ENCODE peak calls at places on chromosomes 11 and 22, in six cellular contexts. B, F, X, S, Q and N are unnamed samples.

GRCh38 chr11:58301576-58301975 is 33.5 kb upstream of the OR10W1 start:
- DNase-seq in B (no peak), F (no peak), X (no peak), S (no peak), Q (no peak), N (no peak)

GRCh38 chr11:69560141-69560790 is 78.8 kb downstream of the LINC01488 start:
- DNase-seq in B (no peak), F (no peak), X (no peak), S (no peak), Q (no peak), N (no peak)

GRCh38 chr22:22348127-22348814 is 103.7 kb downstream of the VPREB1 start:
- DNase-seq in B (peak), F (no peak), X (peak), S (no peak), Q (no peak), N (no peak)

GRCh38 chr11:6284250-6284649 is 24.6 kb downstream of the CCKBR start:
- DNase-seq in B (no peak), F (no peak), X (no peak), S (no peak), Q (no peak), N (no peak)

GRCh38 chr11:67272327-67273259 is 6.3 kb downstream of the GRK2 start:
- DNase-seq in B (no peak), F (no peak), X (peak), S (no peak), Q (no peak), N (peak)

GRCh38 chr22:19607198-19608113 is 83.2 kb upstream of the CLDN5 start:
- DNase-seq in B (no peak), F (peak), X (no peak), S (peak), Q (peak), N (no peak)

GRCh38 chr11:12769834-12770345 is 95.7 kb downstream of the TEAD1 start:
- DNase-seq in B (no peak), F (no peak), X (no peak), S (peak), Q (no peak), N (no peak)

GRCh38 chr22:23062616-23063538 is 7.4 kb upstream of the GNAZ start:
- DNase-seq in B (no peak), F (no peak), X (no peak), S (no peak), Q (no peak), N (peak)

GRCh38 chr11:118212781-118213565 is 11.8 kb downstream of the JAML start:
- DNase-seq in B (no peak), F (no peak), X (no peak), S (no peak), Q (no peak), N (no peak)

GRCh38 chr11:60959445-60959844 is 7.5 kb upstream of the SLC15A3 start:
- DNase-seq in B (no peak), F (no peak), X (no peak), S (no peak), Q (no peak), N (no peak)

GRCh38 chr11:43130616-43131015 is 181.2 kb upstream of the API5 start:
- DNase-seq in B (no peak), F (no peak), X (peak), S (no peak), Q (peak), N (no peak)

GRCh38 chr22:38080847-38081635 is 2.9 kb downstream of the SLC16A8 start:
- DNase-seq in B (no peak), F (no peak), X (no peak), S (peak), Q (peak), N (no peak)

GRCh38 chr11:72263363-72263762 is 19.4 kb upstream of the PHOX2A start:
- DNase-seq in B (no peak), F (no peak), X (peak), S (peak), Q (no peak), N (no peak)

GRCh38 chr11:122398167-122398566 is 257.4 kb upstream of the UBASH3B start:
- DNase-seq in B (no peak), F (no peak), X (peak), S (peak), Q (no peak), N (no peak)

GRCh38 chr11:61532136-61533038 is 23.8 kb downstream of the LRRC10B start:
- DNase-seq in B (peak), F (peak), X (peak), S (peak), Q (peak), N (peak)

GRCh38 chr11:96167233-96167632 is 175.8 kb downstream of the MAML2 start:
- DNase-seq in B (no peak), F (no peak), X (no peak), S (no peak), Q (no peak), N (no peak)

GRCh38 chr11:96228472-96228871 is 114.5 kb downstream of the MAML2 start:
- DNase-seq in B (no peak), F (peak), X (no peak), S (peak), Q (peak), N (no peak)

GRCh38 chr22:38700789-38701628 is at the start of gene JOSD1:
- DNase-seq in B (peak), F (peak), X (peak), S (peak), Q (peak), N (peak)

GRCh38 chr22:50009765-50010675 is 2.5 kb downstream of the IL17REL start:
- DNase-seq in B (no peak), F (no peak), X (no peak), S (no peak), Q (no peak), N (peak)

GRCh38 chr11:25758145-25758661 is 573.7 kb upstream of the ANO3 start:
- DNase-seq in B (no peak), F (no peak), X (no peak), S (no peak), Q (no peak), N (no peak)

GRCh38 chr22:29702931-29703594 is 16.7 kb upstream of the CABP7 start:
- DNase-seq in B (no peak), F (no peak), X (peak), S (no peak), Q (no peak), N (no peak)

GRCh38 chr22:20131856-20132685 is 467 bp downstream of the ZDHHC8 start:
- DNase-seq in B (no peak), F (peak), X (no peak), S (peak), Q (peak), N (no peak)

GRCh38 chr11:57568330-57568766 is 876 bp upstream of the UBE2L6 start:
- DNase-seq in B (peak), F (no peak), X (peak), S (peak), Q (peak), N (no peak)

GRCh38 chr11:26734706-26735105 is 12.8 kb upstream of the SLC5A12 start:
- DNase-seq in B (no peak), F (no peak), X (no peak), S (no peak), Q (no peak), N (no peak)

GRCh38 chr22:24423519-24424000 is 3.8 kb upstream of the ADORA2A start:
- DNase-seq in B (peak), F (peak), X (peak), S (peak), Q (peak), N (peak)

GRCh38 chr11:11579012-11579755 is 42.6 kb downstream of the GALNT18 start:
- DNase-seq in B (no peak), F (no peak), X (no peak), S (no peak), Q (no peak), N (no peak)

GRCh38 chr11:78725200-78725599 is 150.5 kb upstream of the NARS2 start:
- DNase-seq in B (no peak), F (no peak), X (no peak), S (no peak), Q (no peak), N (no peak)

GRCh38 chr11:134478176-134478575 is 66.1 kb upstream of the B3GAT1 start:
- DNase-seq in B (no peak), F (no peak), X (no peak), S (no peak), Q (no peak), N (no peak)

GRCh38 chr22:23673826-23674690 is 16.8 kb upstream of the RGL4 start:
- DNase-seq in B (no peak), F (no peak), X (no peak), S (no peak), Q (no peak), N (no peak)

GRCh38 chr22:42317691-42318547 is 47.5 kb upstream of the TCF20 start:
- DNase-seq in B (no peak), F (no peak), X (no peak), S (no peak), Q (peak), N (no peak)

GRCh38 chr11:85062626-85063025 is 564.5 kb downstream of the DLG2 start:
- DNase-seq in B (no peak), F (no peak), X (peak), S (no peak), Q (no peak), N (no peak)

GRCh38 chr22:46830841-46831240 is 68.4 kb downstream of the TBC1D22A start:
- DNase-seq in B (no peak), F (no peak), X (no peak), S (no peak), Q (no peak), N (no peak)

GRCh38 chr22:46835693-46836092 is 73.2 kb downstream of the TBC1D22A start:
- DNase-seq in B (no peak), F (no peak), X (no peak), S (no peak), Q (no peak), N (no peak)

GRCh38 chr22:46835288-46835687 is 72.8 kb downstream of the TBC1D22A start:
- DNase-seq in B (no peak), F (no peak), X (no peak), S (no peak), Q (no peak), N (no peak)

GRCh38 chr22:46830001-46830715 is 67.7 kb downstream of the TBC1D22A start:
- DNase-seq in B (no peak), F (no peak), X (no peak), S (peak), Q (peak), N (no peak)

GRCh38 chr22:46833228-46833627 is 70.8 kb downstream of the TBC1D22A start:
- DNase-seq in B (no peak), F (peak), X (no peak), S (peak), Q (no peak), N (no peak)
- TF ChIP-seq CTCF in B (peak), F (no peak), X (no peak), S (peak), Q (no peak), N (no peak)

GRCh38 chr11:46976182-46976854 is 39.8 kb downstream of the CSTPP1 start:
- DNase-seq in B (no peak), F (no peak), X (peak), S (no peak), Q (no peak), N (peak)
- TF ChIP-seq CTCF in B (no peak), F (no peak), X (no peak), S (no peak), Q (no peak), N (no peak)

DNA sequence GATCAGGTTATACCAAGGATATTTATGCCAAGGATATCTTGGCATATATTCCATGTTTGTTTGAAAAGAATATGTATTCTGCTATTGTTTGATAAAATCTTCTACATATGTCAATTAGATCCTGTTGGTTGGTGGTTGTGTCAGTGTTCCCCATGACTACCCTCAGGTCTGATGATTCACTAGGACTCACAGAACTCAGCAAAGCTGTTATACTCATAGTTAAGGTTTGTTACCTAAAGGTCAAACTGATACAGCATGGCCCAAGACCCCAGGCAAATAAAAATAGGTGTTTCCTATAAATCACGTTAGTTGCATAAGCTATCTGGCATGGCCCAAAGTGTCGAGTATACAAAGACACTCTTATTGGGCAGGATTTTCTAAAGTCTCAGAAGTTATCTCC is 30.2 kb upstream of the B3GNT6 start:
- DNase-seq in B (no peak), F (no peak), X (no peak), S (no peak), Q (no peak), N (no peak)
- TF ChIP-seq CTCF in B (no peak), F (no peak), X (no peak), S (no peak), Q (no peak), N (no peak)

GRCh38 chr11:17382046-17382728 is 6.3 kb downstream of the KCNJ11 start:
- DNase-seq in B (no peak), F (no peak), X (no peak), S (no peak), Q (no peak), N (no peak)

GRCh38 chr11:17383466-17383865 is 5.0 kb downstream of the KCNJ11 start:
- DNase-seq in B (no peak), F (no peak), X (no peak), S (no peak), Q (no peak), N (no peak)

GRCh38 chr11:17385492-17385891 is 3.0 kb downstream of the KCNJ11 start:
- DNase-seq in B (no peak), F (no peak), X (no peak), S (no peak), Q (no peak), N (no peak)

GRCh38 chr11:17385926-17386325 is 2.5 kb downstream of the KCNJ11 start:
- DNase-seq in B (no peak), F (no peak), X (no peak), S (no peak), Q (no peak), N (no peak)

GRCh38 chr11:17384002-17384511 is 4.4 kb downstream of the KCNJ11 start:
- DNase-seq in B (peak), F (peak), X (peak), S (peak), Q (peak), N (peak)
- TF ChIP-seq CTCF in B (peak), F (peak), X (peak), S (peak), Q (peak), N (peak)

GRCh38 chr11:113114452-113115027 is 153.3 kb downstream of the NCAM1 start:
- DNase-seq in B (peak), F (peak), X (peak), S (peak), Q (peak), N (no peak)
- TF ChIP-seq CTCF in B (peak), F (peak), X (peak), S (peak), Q (no peak), N (peak)

DNA sequence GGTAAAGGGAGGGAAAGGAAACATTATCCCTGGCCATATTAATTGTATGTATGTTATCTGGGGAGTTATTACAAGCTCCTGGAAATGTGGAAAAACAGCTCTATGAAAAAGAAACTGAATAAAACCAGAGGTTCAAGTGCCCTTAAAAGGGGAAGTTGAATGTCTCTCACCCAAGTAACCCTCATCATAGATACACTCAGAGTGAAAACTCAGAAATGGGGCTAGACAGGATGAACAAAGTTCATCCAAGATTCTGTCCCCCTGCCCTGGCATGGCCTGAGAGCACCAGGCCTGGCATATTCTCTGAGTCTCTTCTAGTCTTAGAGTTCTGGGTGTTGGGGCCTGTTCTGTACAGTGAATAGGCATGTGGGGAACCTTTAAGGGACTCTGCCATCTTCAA is 76.2 kb downstream of the TRAF6 start:
- DNase-seq in B (no peak), F (no peak), X (no peak), S (no peak), Q (no peak), N (no peak)
- TF ChIP-seq CTCF in B (no peak), F (no peak), X (no peak), S (no peak), Q (no peak), N (no peak)

DNA sequence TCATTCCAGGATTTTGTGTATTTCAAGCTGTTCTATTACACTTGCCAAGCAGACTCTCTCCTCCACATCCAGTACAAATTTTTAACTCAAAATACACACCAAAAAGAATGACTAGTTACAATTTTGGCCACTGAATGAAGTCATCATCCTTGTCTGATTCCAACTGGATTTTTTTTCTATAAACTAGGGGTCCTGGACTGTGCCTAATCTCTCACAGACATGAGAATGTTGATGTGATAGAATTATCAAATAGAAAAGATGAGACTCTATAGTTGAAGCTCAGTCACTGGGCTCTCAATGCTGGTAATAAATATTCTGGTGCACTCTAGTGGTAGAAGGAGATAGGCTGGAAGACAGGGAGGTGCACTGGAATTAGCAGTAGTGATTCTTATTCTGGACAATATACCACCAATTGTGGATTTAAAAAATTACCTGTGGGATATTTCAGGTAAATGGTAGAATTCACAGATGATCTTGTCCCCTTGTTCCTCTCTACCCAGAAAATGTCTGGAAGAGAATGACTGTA is 85.7 kb downstream of the FANCF start:
- DNase-seq in B (no peak), F (no peak), X (no peak), S (peak), Q (no peak), N (no peak)
- TF ChIP-seq CTCF in B (peak), F (peak), X (peak), S (peak), Q (no peak), N (no peak)

DNA sequence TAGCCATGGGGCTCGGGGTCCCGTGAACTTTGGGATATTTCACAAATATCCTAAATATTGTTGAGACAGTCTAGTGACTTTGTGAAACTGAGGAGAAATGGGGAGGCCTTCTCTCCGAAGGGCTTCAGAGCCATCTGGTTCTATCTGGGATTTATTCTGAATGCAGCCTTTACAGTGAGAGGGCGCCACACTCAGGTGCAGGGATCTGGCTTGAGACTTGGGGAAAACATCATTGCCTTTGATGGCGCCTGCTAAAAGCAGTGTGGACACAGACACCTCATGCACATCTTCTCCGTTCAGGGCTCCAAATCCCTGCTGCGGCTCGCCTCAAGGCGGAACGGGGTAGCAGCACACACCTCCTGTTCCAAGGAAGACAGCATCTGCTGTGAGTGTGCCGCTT is 37.2 kb upstream of the OLFML1 start:
- DNase-seq in B (no peak), F (no peak), X (no peak), S (no peak), Q (no peak), N (no peak)
- TF ChIP-seq CTCF in B (no peak), F (no peak), X (no peak), S (no peak), Q (no peak), N (no peak)

GRCh38 chr22:36663581-36663980 is 40.0 kb downstream of the CACNG2 start:
- DNase-seq in B (no peak), F (no peak), X (no peak), S (no peak), Q (no peak), N (no peak)
- TF ChIP-seq CTCF in B (no peak), F (no peak), X (no peak), S (no peak), Q (no peak), N (no peak)

DNA sequence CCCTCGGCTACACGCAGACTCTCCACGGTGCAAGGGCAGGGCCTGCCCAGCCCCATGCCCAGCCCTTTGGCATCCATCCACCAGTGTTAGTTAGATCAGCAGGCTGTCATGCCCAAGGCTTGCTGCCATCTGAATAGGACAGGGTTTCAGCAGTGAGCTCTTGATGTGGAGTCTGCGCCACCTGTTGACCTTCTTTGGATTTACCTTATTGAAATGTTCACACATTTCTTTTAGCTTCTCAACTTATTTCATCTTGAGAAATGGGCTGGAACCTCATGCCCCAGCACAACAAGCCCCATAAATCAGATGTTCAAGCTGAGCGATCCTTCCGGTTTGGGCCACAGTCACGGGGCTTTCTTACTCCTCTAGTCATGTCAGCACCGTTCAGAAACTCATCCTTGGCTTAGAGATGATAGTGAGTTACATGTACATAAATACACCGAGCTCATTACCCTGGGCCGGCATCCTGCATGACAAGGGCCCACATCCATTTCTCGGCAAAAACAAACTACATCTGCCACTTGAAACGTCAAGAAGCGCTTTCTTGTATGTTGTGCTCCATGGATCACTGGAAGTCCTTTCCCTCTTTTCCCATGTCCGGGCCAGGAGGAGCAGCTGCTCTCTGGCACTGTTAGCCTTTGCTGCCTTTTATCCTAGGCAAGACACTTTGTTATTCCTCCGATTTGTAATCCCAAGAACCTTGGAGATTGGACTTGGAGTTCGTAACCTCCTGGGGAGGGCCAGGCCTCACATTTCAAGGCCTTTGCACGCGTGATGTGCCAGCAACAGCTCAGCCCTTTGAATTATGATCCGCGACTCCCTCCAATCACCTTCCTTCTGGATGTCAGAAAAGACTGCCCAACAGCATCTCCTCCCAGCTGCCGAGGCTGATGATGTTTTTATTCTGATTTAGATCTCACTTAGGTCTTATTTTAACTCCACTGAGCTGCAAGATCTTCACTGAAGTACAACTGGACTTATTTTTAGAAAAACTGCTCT is 61.9 kb downstream of the PARVB start:
- DNase-seq in B (no peak), F (peak), X (peak), S (peak), Q (peak), N (peak)
- TF ChIP-seq CTCF in B (peak), F (peak), X (peak), S (peak), Q (no peak), N (peak)